ENCODE peak calls at places on chromosome 18, in six cellular contexts. E, F, D, B, T and C are unnamed samples.

GRCh38 chr18:28124239-28125029 is 52.5 kb downstream of the CDH2 start:
- DNase-seq in E (no peak), F (no peak), D (peak), B (no peak), T (peak), C (no peak)

GRCh38 chr18:34549367-34549766 is 160.7 kb upstream of the DTNA start:
- DNase-seq in E (no peak), F (no peak), D (no peak), B (no peak), T (no peak), C (no peak)

GRCh38 chr18:53416985-53417384 is 807.5 kb downstream of the MBD2 start:
- DNase-seq in E (no peak), F (no peak), D (no peak), B (no peak), T (no peak), C (no peak)

GRCh38 chr18:9788860-9789259 is 80.8 kb downstream of the RAB31 start:
- DNase-seq in E (no peak), F (no peak), D (no peak), B (no peak), T (no peak), C (no peak)

GRCh38 chr18:35671952-35672603 is 90.5 kb downstream of the GALNT1 start:
- DNase-seq in E (no peak), F (no peak), D (peak), B (no peak), T (peak), C (no peak)

GRCh38 chr18:26480897-26481795 is 67.2 kb downstream of the KCTD1 start:
- DNase-seq in E (peak), F (no peak), D (peak), B (peak), T (peak), C (no peak)

GRCh38 chr18:12092398-12093229 is 1.0 kb upstream of the ANKRD62 start:
- DNase-seq in E (peak), F (no peak), D (no peak), B (peak), T (no peak), C (no peak)

GRCh38 chr18:12460874-12461273 is 53.1 kb downstream of the PRELID3A start:
- DNase-seq in E (no peak), F (no peak), D (peak), B (no peak), T (peak), C (no peak)

GRCh38 chr18:25230658-25231326 is 121.2 kb downstream of the ZNF521 start:
- DNase-seq in E (no peak), F (peak), D (peak), B (no peak), T (peak), C (no peak)

GRCh38 chr18:46402396-46402795 is 254.6 kb downstream of the LOXHD1 start:
- DNase-seq in E (no peak), F (no peak), D (peak), B (no peak), T (peak), C (no peak)

GRCh38 chr18:35083174-35083712 is 42.0 kb downstream of the MAPRE2 start:
- DNase-seq in E (no peak), F (no peak), D (no peak), B (no peak), T (no peak), C (no peak)

GRCh38 chr18:13126966-13127598 is 91.5 kb upstream of the LDLRAD4 start:
- DNase-seq in E (no peak), F (no peak), D (no peak), B (no peak), T (no peak), C (peak)

GRCh38 chr18:21489119-21489750 is 111.3 kb downstream of the ESCO1 start:
- DNase-seq in E (peak), F (no peak), D (peak), B (peak), T (peak), C (peak)

GRCh38 chr18:73245345-73245744 is 377.6 kb upstream of the NETO1 start:
- DNase-seq in E (no peak), F (no peak), D (no peak), B (no peak), T (no peak), C (no peak)

GRCh38 chr18:40877096-40877495 is 1077.9 kb upstream of the PIK3C3 start:
- DNase-seq in E (no peak), F (no peak), D (peak), B (no peak), T (peak), C (no peak)

GRCh38 chr18:58230438-58231179 is 186.6 kb downstream of the NEDD4L start:
- DNase-seq in E (peak), F (no peak), D (peak), B (no peak), T (no peak), C (no peak)

GRCh38 chr18:36212978-36213303 is 25.6 kb downstream of the MOCOS start:
- DNase-seq in E (no peak), F (no peak), D (no peak), B (no peak), T (no peak), C (no peak)

GRCh38 chr18:63540131-63540530 is 2.0 kb upstream of the SERPINB12 start:
- DNase-seq in E (no peak), F (no peak), D (peak), B (no peak), T (peak), C (no peak)

GRCh38 chr18:35547008-35547605 is 34.4 kb upstream of the GALNT1 start:
- DNase-seq in E (no peak), F (no peak), D (no peak), B (no peak), T (no peak), C (no peak)

GRCh38 chr18:80167331-80167730 is 58.3 kb downstream of the ADNP2 start:
- DNase-seq in E (no peak), F (no peak), D (no peak), B (no peak), T (no peak), C (no peak)

GRCh38 chr18:62878305-62878704 is 163.0 kb downstream of the PHLPP1 start:
- DNase-seq in E (no peak), F (no peak), D (no peak), B (no peak), T (no peak), C (no peak)

DNA sequence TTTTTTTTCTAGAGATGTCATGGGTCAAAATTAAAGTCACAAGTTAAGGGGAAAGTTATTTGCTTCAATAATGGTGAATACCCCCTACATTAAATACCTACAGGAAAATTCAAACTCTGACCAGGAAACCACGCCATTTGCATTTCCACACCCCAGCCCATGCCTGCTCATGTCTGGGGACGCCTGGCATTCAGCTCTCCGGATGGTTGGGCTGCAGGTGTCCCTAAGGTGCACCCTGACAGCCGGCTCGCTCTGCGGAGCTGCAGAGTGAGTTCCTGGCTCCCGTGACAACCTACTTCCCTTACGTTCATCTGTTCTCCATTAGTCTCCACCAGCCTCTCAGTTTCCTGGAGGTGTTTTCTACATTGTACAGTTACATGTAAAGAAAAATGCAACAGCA is 122.7 kb upstream of the RIOK3 start:
- DNase-seq in E (peak), F (no peak), D (no peak), B (no peak), T (no peak), C (no peak)
- H3K4me3 ChIP-seq in E (peak), F (no peak), D (no peak), B (no peak), T (no peak), C (peak)

DNA sequence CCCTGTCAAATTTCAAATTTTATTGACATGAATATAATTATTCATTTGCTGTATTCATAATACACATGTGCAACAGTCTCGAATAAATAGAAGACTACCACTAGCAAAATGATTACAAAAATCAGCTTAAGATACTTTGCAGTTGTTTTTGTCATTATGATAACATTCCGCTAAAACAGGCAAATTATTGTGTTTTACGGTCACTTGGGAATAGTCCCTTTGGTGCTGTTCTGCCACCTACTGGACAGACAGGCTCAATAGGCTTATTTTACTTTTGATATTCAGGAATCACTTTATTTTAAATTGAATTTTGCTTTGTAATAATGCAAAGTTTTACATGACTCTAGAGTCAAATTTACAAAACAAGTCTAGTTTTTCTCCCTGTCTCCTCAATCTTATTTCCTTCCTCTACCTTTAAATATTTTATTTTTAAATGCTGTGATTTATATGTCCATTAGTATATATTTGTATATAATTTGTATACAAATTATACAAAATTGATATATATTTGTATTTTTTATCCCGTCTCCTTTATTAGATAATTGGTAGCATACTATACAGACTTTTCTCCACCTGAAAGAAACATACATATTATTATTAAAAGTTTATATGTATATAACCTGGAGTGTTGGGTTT is 456.3 kb downstream of the DLGAP1 start:
- DNase-seq in E (no peak), F (no peak), D (peak), B (no peak), T (peak), C (no peak)
- TF ChIP-seq CTCF in E (peak), F (peak), D (peak), B (peak), T (peak), C (peak)

DNA sequence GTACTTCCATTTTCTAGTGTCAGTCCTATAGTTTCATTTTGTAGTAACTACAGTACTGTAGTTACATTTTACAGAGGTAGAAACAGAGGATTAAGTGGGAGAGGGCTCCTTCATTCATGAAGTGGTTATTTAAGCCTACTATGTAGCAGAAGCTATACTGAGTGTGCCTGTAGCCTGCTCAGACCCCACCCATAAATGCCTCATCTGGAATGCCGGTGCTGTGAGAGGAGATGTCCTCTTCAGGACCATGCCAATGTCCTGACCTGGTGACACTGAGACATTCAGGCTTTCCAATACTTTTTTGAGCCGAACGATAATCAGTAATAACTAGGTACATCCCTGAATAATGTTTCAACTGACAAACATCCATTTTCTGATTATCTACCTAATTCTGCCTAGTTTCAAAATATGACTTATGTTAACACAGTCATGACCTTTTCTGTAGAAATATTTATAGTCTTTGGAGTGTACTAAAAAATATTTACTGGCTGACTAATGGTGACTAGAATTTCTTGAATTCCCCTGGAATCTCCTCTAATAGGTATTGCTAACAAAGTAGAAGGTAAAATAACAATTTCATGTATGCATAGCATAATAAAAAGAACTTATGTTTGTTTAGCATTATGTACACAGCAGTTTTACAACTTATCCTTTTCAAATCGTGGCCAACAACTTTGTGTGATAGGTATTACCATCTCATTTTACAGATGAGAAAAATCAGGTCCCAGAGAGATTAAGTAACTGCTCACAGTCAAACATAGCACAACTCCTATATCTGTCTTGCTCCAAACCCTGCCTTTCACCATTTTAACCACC is 10.2 kb upstream of the ARHGAP28 start:
- DNase-seq in E (no peak), F (no peak), D (no peak), B (no peak), T (no peak), C (peak)
- H3K4me3 ChIP-seq in E (no peak), F (no peak), D (no peak), B (no peak), T (no peak), C (peak)

GRCh38 chr18:47901624-47902362 is 28.7 kb downstream of the SMAD2 start:
- DNase-seq in E (no peak), F (no peak), D (no peak), B (no peak), T (peak), C (no peak)

GRCh38 chr18:47898696-47899095 is 31.8 kb downstream of the SMAD2 start:
- DNase-seq in E (no peak), F (no peak), D (peak), B (no peak), T (peak), C (peak)

GRCh38 chr18:47895565-47896250 is 34.8 kb downstream of the SMAD2 start:
- DNase-seq in E (no peak), F (no peak), D (no peak), B (no peak), T (no peak), C (no peak)

GRCh38 chr18:47898055-47898454 is 32.4 kb downstream of the SMAD2 start:
- DNase-seq in E (no peak), F (no peak), D (peak), B (no peak), T (no peak), C (no peak)

DNA sequence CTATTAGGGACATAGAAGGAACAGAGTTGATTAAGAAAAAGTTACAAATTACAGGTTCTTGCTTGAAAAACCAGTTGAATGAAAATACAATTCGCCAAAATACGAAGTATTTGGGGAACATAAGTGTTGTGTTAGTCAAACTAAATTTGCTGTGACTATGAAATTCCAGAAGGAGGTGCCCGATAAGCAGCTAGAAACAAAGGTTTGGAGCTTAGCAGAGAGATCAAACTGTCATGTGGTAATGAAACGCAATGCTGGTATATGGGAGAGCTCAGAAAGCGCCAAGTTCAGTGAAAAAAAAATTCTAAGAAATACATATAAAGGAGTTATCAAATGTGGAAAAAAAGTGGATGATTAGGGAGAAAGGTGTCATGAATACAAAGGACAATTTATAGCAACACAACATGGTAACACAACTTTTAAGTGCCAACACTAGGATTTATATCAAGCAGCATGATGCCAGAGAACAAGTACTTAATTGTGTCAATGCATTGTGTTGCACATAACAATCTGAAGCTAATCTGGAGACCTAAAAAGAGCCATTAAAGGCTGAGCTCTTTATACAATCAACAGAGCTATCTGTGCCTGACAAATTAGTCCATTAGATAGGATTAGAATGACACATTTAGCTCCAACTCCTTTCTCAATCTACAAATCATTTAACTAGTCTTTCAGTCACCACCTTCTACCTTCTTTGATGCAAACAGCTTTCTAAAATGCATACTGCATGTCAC is 31.2 kb downstream of the SMAD2 start:
- DNase-seq in E (no peak), F (no peak), D (no peak), B (no peak), T (peak), C (no peak)
- TF ChIP-seq CTCF in E (no peak), F (no peak), D (no peak), B (peak), T (peak), C (no peak)

DNA sequence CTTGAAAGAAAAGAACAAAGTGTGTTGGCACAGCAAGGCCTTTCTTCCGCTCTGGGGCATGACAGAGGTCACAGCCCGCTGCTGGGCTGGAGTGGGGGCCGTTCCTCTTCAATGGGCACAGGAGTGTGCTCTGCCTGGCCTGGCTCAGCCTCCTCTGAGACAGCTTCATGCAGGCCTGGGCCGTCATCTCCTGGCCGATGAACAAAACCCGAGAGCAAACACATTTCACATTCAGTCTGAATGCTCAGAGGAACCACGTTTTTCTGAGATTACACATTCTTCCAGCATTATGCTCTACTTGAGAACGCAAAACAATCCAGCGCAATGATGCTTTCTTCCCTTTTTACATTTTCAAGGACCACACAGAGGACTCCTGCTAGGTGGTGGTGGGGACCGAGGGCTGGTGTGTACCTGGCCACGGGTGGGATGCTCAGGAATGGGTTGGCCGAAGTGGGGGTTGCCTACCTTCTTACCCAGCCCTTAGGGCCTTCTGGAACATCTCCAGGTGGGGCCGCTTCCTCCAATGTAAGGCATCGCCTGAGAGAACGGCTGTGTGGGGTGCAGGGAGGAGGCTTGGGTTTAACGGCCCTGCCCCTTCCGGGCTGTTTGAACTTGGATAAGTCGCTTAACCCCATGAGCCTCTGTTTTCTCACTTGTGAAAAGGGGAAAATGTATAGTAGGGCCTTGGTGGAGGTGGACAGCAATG is 34.8 kb downstream of the EMILIN2 start:
- DNase-seq in E (no peak), F (peak), D (peak), B (no peak), T (peak), C (no peak)
- H3K4me3 ChIP-seq in E (no peak), F (no peak), D (no peak), B (no peak), T (no peak), C (no peak)

DNA sequence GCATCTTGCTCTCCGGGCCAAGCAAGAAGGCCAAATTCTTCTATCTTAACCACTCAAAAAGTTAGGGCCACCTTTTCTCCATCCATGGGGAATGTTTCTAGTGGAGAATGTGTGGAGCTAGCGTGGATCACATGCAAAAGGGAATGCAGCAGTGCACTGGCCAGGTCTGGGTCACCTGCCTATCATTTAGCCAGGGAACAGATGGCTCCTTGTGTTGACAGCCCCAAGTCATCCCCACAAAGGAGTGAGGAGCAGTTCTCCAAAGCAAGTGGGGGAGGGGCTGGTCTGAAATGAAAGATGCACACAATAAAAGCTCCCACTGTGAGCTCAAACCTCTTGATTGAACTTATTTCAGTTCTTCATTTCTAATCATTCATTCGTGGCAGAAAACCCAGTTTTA is 19.1 kb downstream of the EPB41L3 start:
- DNase-seq in E (no peak), F (no peak), D (no peak), B (no peak), T (no peak), C (no peak)
- TF ChIP-seq CTCF in E (no peak), F (no peak), D (no peak), B (no peak), T (no peak), C (no peak)

GRCh38 chr18:48929212-48929612 is 21.6 kb downstream of the SMAD7 start:
- DNase-seq in E (no peak), F (no peak), D (no peak), B (no peak), T (no peak), C (no peak)
- H3K4me3 ChIP-seq in E (no peak), F (no peak), D (no peak), B (peak), T (no peak), C (no peak)